ENCODE peak calls at places on chromosomes 12 and 14, in five cellular contexts. One of them, this sample, is unnamed. For H3K9me3, the result is how much of the 10 kb centered on the place peaks cover.

GRCh38 chr14:75604979-75605825 is 26.8 kb downstream of the FLVCR2 start:
- DNase-seq in AG04450: no peak
- DNase-seq in uterus: no peak
- DNase-seq in PC-3: no peak
- DNase-seq in neuronal stem cell: no peak
- DNase-seq in this sample: no peak

GRCh38 chr12:127811988-127812387 is 455.0 kb upstream of the TMEM132C start:
- DNase-seq in AG04450: no peak
- DNase-seq in uterus: peak
- DNase-seq in PC-3: no peak
- DNase-seq in neuronal stem cell: peak
- DNase-seq in this sample: no peak

GRCh38 chr12:13250416-13250815 is 53.9 kb downstream of the EMP1 start:
- DNase-seq in AG04450: peak
- DNase-seq in uterus: no peak
- DNase-seq in PC-3: peak
- DNase-seq in neuronal stem cell: no peak
- DNase-seq in this sample: no peak

GRCh38 chr12:57630891-57631433 is 2.0 kb downstream of the B4GALNT1 start:
- DNase-seq in AG04450: no peak
- DNase-seq in uterus: no peak
- DNase-seq in PC-3: no peak
- DNase-seq in neuronal stem cell: no peak
- DNase-seq in this sample: no peak

GRCh38 chr14:89041245-89041585 is 216.8 kb downstream of the TTC8 start:
- DNase-seq in AG04450: peak
- DNase-seq in uterus: no peak
- DNase-seq in PC-3: peak
- DNase-seq in neuronal stem cell: no peak
- DNase-seq in this sample: peak

GRCh38 chr14:49892301-49892635 is 614 bp upstream of the ARF6 start:
- DNase-seq in AG04450: peak
- DNase-seq in uterus: peak
- DNase-seq in PC-3: peak
- DNase-seq in neuronal stem cell: peak
- DNase-seq in this sample: no peak

GRCh38 chr12:117587646-117588287 is 226.3 kb upstream of the NOS1 start:
- DNase-seq in AG04450: no peak
- DNase-seq in uterus: no peak
- DNase-seq in PC-3: peak
- DNase-seq in neuronal stem cell: peak
- DNase-seq in this sample: peak

GRCh38 chr14:104116544-104117340 is 21.6 kb upstream of the KIF26A start:
- DNase-seq in AG04450: no peak
- DNase-seq in uterus: peak
- DNase-seq in PC-3: peak
- DNase-seq in neuronal stem cell: no peak
- DNase-seq in this sample: no peak

GRCh38 chr14:66228267-66228970 is 257.8 kb upstream of the CCDC196 start:
- DNase-seq in AG04450: no peak
- DNase-seq in uterus: no peak
- DNase-seq in PC-3: peak
- DNase-seq in neuronal stem cell: no peak
- DNase-seq in this sample: no peak

GRCh38 chr12:59736786-59737185 is 141.0 kb downstream of the SLC16A7 start:
- DNase-seq in AG04450: peak
- DNase-seq in uterus: no peak
- DNase-seq in PC-3: peak
- DNase-seq in neuronal stem cell: no peak
- DNase-seq in this sample: no peak

GRCh38 chr12:2892246-2892645 is 1.6 kb downstream of the TULP3 start:
- DNase-seq in AG04450: no peak
- DNase-seq in uterus: no peak
- DNase-seq in PC-3: no peak
- DNase-seq in neuronal stem cell: no peak
- DNase-seq in this sample: peak

GRCh38 chr14:56703947-56704346 is 106.3 kb downstream of the OTX2 start:
- DNase-seq in AG04450: no peak
- DNase-seq in uterus: no peak
- DNase-seq in PC-3: no peak
- DNase-seq in neuronal stem cell: no peak
- DNase-seq in this sample: no peak

GRCh38 chr14:50928002-50928635 is 16.2 kb downstream of the PYGL start:
- DNase-seq in AG04450: no peak
- DNase-seq in uterus: no peak
- DNase-seq in PC-3: no peak
- DNase-seq in neuronal stem cell: no peak
- DNase-seq in this sample: no peak

GRCh38 chr12:6432991-6433390 is 11.8 kb upstream of the CD27 start:
- DNase-seq in AG04450: no peak
- DNase-seq in uterus: no peak
- DNase-seq in PC-3: no peak
- DNase-seq in neuronal stem cell: no peak
- DNase-seq in this sample: peak

GRCh38 chr12:3135522-3136461 is 58.6 kb downstream of the TSPAN9 start:
- DNase-seq in AG04450: peak
- DNase-seq in uterus: peak
- DNase-seq in PC-3: peak
- DNase-seq in neuronal stem cell: peak
- DNase-seq in this sample: no peak

GRCh38 chr12:101685121-101685520 is 12.3 kb upstream of the CHPT1 start:
- DNase-seq in AG04450: no peak
- DNase-seq in uterus: no peak
- DNase-seq in PC-3: no peak
- DNase-seq in neuronal stem cell: no peak
- DNase-seq in this sample: no peak

GRCh38 chr14:92704036-92704804 is 44.2 kb downstream of the LGMN start:
- DNase-seq in AG04450: no peak
- DNase-seq in uterus: no peak
- DNase-seq in PC-3: no peak
- DNase-seq in neuronal stem cell: no peak
- DNase-seq in this sample: peak

GRCh38 chr14:94394594-94395305 is 6.3 kb upstream of the SERPINA1 start:
- DNase-seq in AG04450: no peak
- DNase-seq in uterus: no peak
- DNase-seq in PC-3: no peak
- DNase-seq in neuronal stem cell: no peak
- DNase-seq in this sample: peak

GRCh38 chr12:47219243-47219642 is 139.5 kb upstream of the AMIGO2 start:
- DNase-seq in AG04450: no peak
- DNase-seq in uterus: no peak
- DNase-seq in PC-3: peak
- DNase-seq in neuronal stem cell: no peak
- DNase-seq in this sample: no peak

GRCh38 chr12:113465808-113466769 is 5.6 kb downstream of the LHX5 start:
- DNase-seq in AG04450: no peak
- DNase-seq in uterus: no peak
- DNase-seq in PC-3: peak
- DNase-seq in neuronal stem cell: peak
- DNase-seq in this sample: no peak

GRCh38 chr12:20194171-20194570 is 174.2 kb upstream of the PDE3A start:
- DNase-seq in AG04450: no peak
- DNase-seq in uterus: no peak
- DNase-seq in PC-3: no peak
- DNase-seq in neuronal stem cell: no peak
- DNase-seq in this sample: no peak

GRCh38 chr14:88983755-88984154 is 159.3 kb downstream of the TTC8 start:
- DNase-seq in AG04450: peak
- DNase-seq in uterus: no peak
- DNase-seq in PC-3: peak
- DNase-seq in neuronal stem cell: no peak
- DNase-seq in this sample: no peak

GRCh38 chr14:37034410-37035285 is 137.8 kb downstream of the SLC25A21 start:
- DNase-seq in AG04450: peak
- DNase-seq in uterus: peak
- DNase-seq in PC-3: no peak
- DNase-seq in neuronal stem cell: no peak
- DNase-seq in this sample: no peak

GRCh38 chr12:52156757-52157565 is 34.9 kb downstream of the KRT80 start:
- DNase-seq in AG04450: no peak
- DNase-seq in uterus: peak
- DNase-seq in PC-3: peak
- DNase-seq in neuronal stem cell: peak
- DNase-seq in this sample: peak

GRCh38 chr14:104687601-104688504 is 1.6 kb upstream of the INF2 start:
- DNase-seq in AG04450: no peak
- DNase-seq in uterus: peak
- DNase-seq in PC-3: peak
- DNase-seq in neuronal stem cell: no peak
- DNase-seq in this sample: peak

GRCh38 chr14:68979722-68980552 is 835 bp upstream of the ACTN1 start:
- DNase-seq in AG04450: no peak
- DNase-seq in uterus: peak
- DNase-seq in PC-3: peak
- DNase-seq in neuronal stem cell: peak
- DNase-seq in this sample: peak

GRCh38 chr12:75735853-75736252 is 224.4 kb upstream of the KRR1 start:
- DNase-seq in AG04450: no peak
- DNase-seq in uterus: no peak
- DNase-seq in PC-3: peak
- DNase-seq in neuronal stem cell: no peak
- DNase-seq in this sample: no peak

GRCh38 chr14:28785096-28785952 is 18.7 kb downstream of the FOXG1 start:
- DNase-seq in AG04450: no peak
- DNase-seq in uterus: no peak
- DNase-seq in PC-3: no peak
- DNase-seq in neuronal stem cell: no peak
- DNase-seq in this sample: no peak

DNA sequence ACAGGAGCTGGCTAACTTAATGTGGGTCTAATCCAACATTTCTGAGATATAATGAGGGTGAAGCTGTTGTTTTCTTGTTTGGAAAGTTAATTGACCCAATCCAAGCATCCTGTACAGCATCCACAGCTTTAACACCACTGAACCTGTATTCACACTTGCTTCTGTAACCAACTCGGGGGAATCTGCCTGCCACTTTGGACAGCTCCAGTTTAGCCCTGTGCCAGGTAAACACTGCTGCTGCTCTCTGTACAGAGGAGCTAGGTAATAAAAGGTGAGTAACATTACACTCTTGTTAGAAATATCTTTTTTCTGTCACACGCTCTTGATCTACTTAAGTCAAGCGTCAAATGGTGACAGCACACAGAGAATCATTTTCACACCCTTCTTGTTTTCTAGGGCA is 700 bp downstream of the OR11G2 start:
- DNase-seq in AG04450: no peak
- DNase-seq in uterus: no peak
- DNase-seq in PC-3: no peak
- DNase-seq in neuronal stem cell: no peak
- DNase-seq in this sample: no peak
- H3K9me3 ChIP-seq in AG04450: under half
- H3K9me3 ChIP-seq in uterus: under half
- H3K9me3 ChIP-seq in PC-3: under half
- H3K9me3 ChIP-seq in neuronal stem cell: under half
- H3K9me3 ChIP-seq in this sample: under half

GRCh38 chr12:85781751-85782150 is 54.5 kb downstream of the RASSF9 start:
- DNase-seq in AG04450: no peak
- DNase-seq in uterus: no peak
- DNase-seq in PC-3: no peak
- DNase-seq in neuronal stem cell: no peak
- DNase-seq in this sample: no peak

GRCh38 chr12:85784096-85784720 is 52.0 kb downstream of the RASSF9 start:
- DNase-seq in AG04450: no peak
- DNase-seq in uterus: no peak
- DNase-seq in PC-3: peak
- DNase-seq in neuronal stem cell: no peak
- DNase-seq in this sample: no peak

GRCh38 chr12:85775071-85775470 is 61.1 kb downstream of the RASSF9 start:
- DNase-seq in AG04450: no peak
- DNase-seq in uterus: no peak
- DNase-seq in PC-3: no peak
- DNase-seq in neuronal stem cell: no peak
- DNase-seq in this sample: no peak

GRCh38 chr12:85782711-85783110 is 53.5 kb downstream of the RASSF9 start:
- DNase-seq in AG04450: no peak
- DNase-seq in uterus: no peak
- DNase-seq in PC-3: peak
- DNase-seq in neuronal stem cell: no peak
- DNase-seq in this sample: no peak

DNA sequence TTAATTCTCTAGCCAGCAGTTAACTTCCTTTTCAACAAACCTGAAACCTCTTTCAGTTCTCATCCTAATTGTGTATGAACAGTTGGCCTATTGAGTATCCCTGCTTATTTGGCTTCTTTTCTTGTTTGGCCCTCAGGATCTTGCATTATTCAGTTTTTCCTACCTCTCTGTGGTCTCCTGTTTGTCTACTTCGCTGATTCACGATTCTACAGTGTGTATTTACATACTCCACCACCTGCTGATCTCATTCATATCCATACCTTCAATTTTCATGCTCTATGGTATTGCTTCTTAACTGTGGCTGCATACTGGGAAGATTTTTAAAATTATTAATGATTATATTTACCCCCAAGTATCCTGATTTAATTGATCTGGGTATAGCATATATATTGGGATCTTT is 56.4 kb downstream of the RASSF9 start:
- DNase-seq in AG04450: no peak
- DNase-seq in uterus: no peak
- DNase-seq in PC-3: peak
- DNase-seq in neuronal stem cell: no peak
- DNase-seq in this sample: no peak
- H3K9me3 ChIP-seq in AG04450: under half
- H3K9me3 ChIP-seq in uterus: under half
- H3K9me3 ChIP-seq in PC-3: under half
- H3K9me3 ChIP-seq in neuronal stem cell: under half
- H3K9me3 ChIP-seq in this sample: under half

GRCh38 chr12:4443616-4444015 is 2.0 kb downstream of the FGF6 start:
- DNase-seq in AG04450: no peak
- DNase-seq in uterus: no peak
- DNase-seq in PC-3: no peak
- DNase-seq in neuronal stem cell: no peak
- DNase-seq in this sample: no peak
- H3K9me3 ChIP-seq in AG04450: under half
- H3K9me3 ChIP-seq in uterus: under half
- H3K9me3 ChIP-seq in PC-3: under half
- H3K9me3 ChIP-seq in neuronal stem cell: under half
- H3K9me3 ChIP-seq in this sample: under half

DNA sequence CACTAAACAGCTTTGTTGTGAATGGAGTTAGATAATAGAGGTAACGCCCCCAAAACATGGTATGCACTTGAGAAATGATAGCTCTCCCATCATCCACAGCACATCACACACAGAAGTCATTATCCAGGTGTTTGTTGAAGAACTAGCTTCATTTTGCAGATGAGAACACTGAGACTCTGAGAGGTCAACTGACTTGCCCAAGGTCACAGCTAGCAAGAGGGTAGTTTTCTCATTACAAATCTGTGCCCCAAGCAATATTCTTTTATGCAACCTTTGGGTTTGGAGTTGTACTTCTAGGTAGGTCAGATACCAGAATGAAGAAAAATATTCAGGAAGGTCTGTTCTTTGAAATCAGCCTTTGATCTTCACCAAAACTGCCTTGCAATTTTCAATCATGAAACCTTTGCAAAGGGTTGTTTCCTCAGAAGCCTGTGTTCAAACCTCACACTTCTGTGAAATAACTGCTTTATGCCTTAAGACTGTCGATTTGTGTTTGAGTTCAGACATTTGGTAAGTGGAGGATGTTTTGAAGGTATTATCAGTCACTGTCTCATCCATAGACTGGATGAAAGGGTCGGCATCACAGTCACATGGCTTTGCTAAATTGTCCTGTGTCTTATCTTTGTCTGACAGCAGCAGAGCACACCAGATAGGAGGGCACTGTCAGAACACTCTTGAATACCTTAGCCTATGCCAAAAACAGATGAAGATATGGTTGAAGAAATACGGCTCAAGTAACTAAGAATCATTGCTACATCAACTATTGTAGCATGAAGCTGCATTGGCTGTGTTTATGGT is 233.2 kb upstream of the BTG1 start:
- DNase-seq in AG04450: no peak
- DNase-seq in uterus: no peak
- DNase-seq in PC-3: no peak
- DNase-seq in neuronal stem cell: no peak
- DNase-seq in this sample: no peak
- H3K9me3 ChIP-seq in AG04450: under half
- H3K9me3 ChIP-seq in uterus: under half
- H3K9me3 ChIP-seq in PC-3: under half
- H3K9me3 ChIP-seq in neuronal stem cell: under half
- H3K9me3 ChIP-seq in this sample: under half